ENCODE peak calls at places on chromosomes 7 and 10, in five cellular contexts. T, O, Y, H and D are unnamed samples.

GRCh38 chr7:12423355-12423994 is 19.8 kb upstream of the VWDE start:
- DNase-seq in T (no peak), O (no peak), Y (no peak), H (no peak), D (no peak)

GRCh38 chr7:7923818-7924217 is 44.8 kb upstream of the GLCCI1 start:
- DNase-seq in T (no peak), O (no peak), Y (no peak), H (no peak), D (no peak)

GRCh38 chr10:8312861-8313260 is 258.4 kb downstream of the GATA3 start:
- DNase-seq in T (no peak), O (no peak), Y (no peak), H (no peak), D (no peak)

GRCh38 chr7:102914585-102914984 is 1.8 kb downstream of the LRRC17 start:
- DNase-seq in T (no peak), O (no peak), Y (no peak), H (no peak), D (no peak)

GRCh38 chr7:29454899-29455451 is 108.7 kb upstream of the PRR15 start:
- DNase-seq in T (no peak), O (no peak), Y (no peak), H (no peak), D (no peak)

GRCh38 chr10:126564297-126564888 is 106.1 kb downstream of the C10orf90 start:
- DNase-seq in T (no peak), O (no peak), Y (no peak), H (no peak), D (no peak)

GRCh38 chr10:104501864-104502579 is 139.1 kb upstream of the SORCS3 start:
- DNase-seq in T (no peak), O (no peak), Y (no peak), H (no peak), D (no peak)

GRCh38 chr7:106283831-106284515 is 810 bp downstream of the NAMPT start:
- DNase-seq in T (peak), O (no peak), Y (peak), H (peak), D (peak)

GRCh38 chr7:30145521-30145920 is 10.7 kb downstream of the MTURN start:
- DNase-seq in T (no peak), O (no peak), Y (no peak), H (no peak), D (no peak)

GRCh38 chr10:97640868-97641811 is 669 bp downstream of the PI4K2A start:
- DNase-seq in T (no peak), O (no peak), Y (peak), H (peak), D (peak)

GRCh38 chr10:125281091-125281490 is 120.7 kb upstream of the CTBP2 start:
- DNase-seq in T (no peak), O (no peak), Y (no peak), H (no peak), D (no peak)

GRCh38 chr10:31083765-31084184 is 52.1 kb upstream of the ZNF438 start:
- DNase-seq in T (peak), O (peak), Y (peak), H (peak), D (peak)

GRCh38 chr7:1725199-1725701 is 55.2 kb downstream of the ELFN1 start:
- DNase-seq in T (no peak), O (no peak), Y (no peak), H (peak), D (no peak)

GRCh38 chr10:110774069-110775021 is 97.4 kb upstream of the PDCD4 start:
- DNase-seq in T (no peak), O (no peak), Y (peak), H (no peak), D (peak)

GRCh38 chr10:80166581-80167470 is 34.3 kb downstream of the PLAC9 start:
- DNase-seq in T (no peak), O (no peak), Y (no peak), H (no peak), D (no peak)

GRCh38 chr10:63497321-63497720 is 23.9 kb upstream of the REEP3 start:
- DNase-seq in T (no peak), O (no peak), Y (no peak), H (no peak), D (no peak)

GRCh38 chr10:78215645-78216044 is 182.0 kb downstream of the RPS24 start:
- DNase-seq in T (no peak), O (no peak), Y (no peak), H (peak), D (no peak)

GRCh38 chr10:69634759-69635425 is 4.8 kb downstream of the FAM241B start:
- DNase-seq in T (no peak), O (no peak), Y (no peak), H (no peak), D (no peak)

GRCh38 chr7:137454169-137455166 is 110.9 kb upstream of the PTN start:
- DNase-seq in T (no peak), O (no peak), Y (no peak), H (no peak), D (no peak)

GRCh38 chr7:155862088-155862487 is 49.8 kb upstream of the SHH start:
- DNase-seq in T (no peak), O (no peak), Y (no peak), H (no peak), D (no peak)

GRCh38 chr7:2938514-2939192 is 94.5 kb upstream of the GNA12 start:
- DNase-seq in T (no peak), O (no peak), Y (no peak), H (no peak), D (no peak)

GRCh38 chr10:10128387-10128786 is 889.3 kb upstream of the CELF2 start:
- DNase-seq in T (no peak), O (no peak), Y (no peak), H (no peak), D (no peak)

GRCh38 chr7:20403356-20403755 is 72.7 kb downstream of the ITGB8 start:
- DNase-seq in T (no peak), O (no peak), Y (no peak), H (no peak), D (no peak)

GRCh38 chr10:80154978-80155695 is 22.6 kb downstream of the PLAC9 start:
- DNase-seq in T (no peak), O (no peak), Y (no peak), H (no peak), D (no peak)

GRCh38 chr7:90766814-90767564 is 170.9 kb downstream of the CDK14 start:
- DNase-seq in T (no peak), O (no peak), Y (no peak), H (no peak), D (no peak)

GRCh38 chr10:94677691-94678090 is 5.8 kb upstream of the CYP2C18 start:
- DNase-seq in T (no peak), O (no peak), Y (no peak), H (peak), D (no peak)

GRCh38 chr10:75379234-75379724 is 22.3 kb downstream of the ZNF503 start:
- DNase-seq in T (no peak), O (no peak), Y (no peak), H (no peak), D (no peak)

GRCh38 chr10:10677479-10677878 is 340.2 kb upstream of the CELF2 start:
- DNase-seq in T (no peak), O (no peak), Y (peak), H (peak), D (peak)

GRCh38 chr7:131057015-131057518 is 270.6 kb upstream of the MKLN1 start:
- DNase-seq in T (no peak), O (no peak), Y (peak), H (no peak), D (peak)

GRCh38 chr10:69907517-69907916 is 105.8 kb downstream of the COL13A1 start:
- DNase-seq in T (no peak), O (no peak), Y (no peak), H (no peak), D (no peak)

GRCh38 chr10:69087600-69088470 is at the start of gene SRGN:
- DNase-seq in T (peak), O (peak), Y (peak), H (peak), D (peak)

GRCh38 chr7:137757146-137757925 is 89.4 kb downstream of the DGKI start:
- DNase-seq in T (no peak), O (no peak), Y (no peak), H (no peak), D (no peak)